ENCODE peak calls at places on chromosomes 4 and X, in seven cellular contexts. One of them, this sample, is unnamed.

GRCh38 chr4:184388106-184388505 is 86.2 kb downstream of the IRF2 start:
- DNase-seq in cardiac fibroblast: no peak
- DNase-seq in mucosa of descending colon: no peak
- DNase-seq in T follicular helper cell: no peak
- DNase-seq in ELF-1: no peak
- DNase-seq in GM23248: no peak
- DNase-seq in AG08396: no peak
- DNase-seq in this sample: no peak

GRCh38 chr4:145618210-145618911 is 824 bp upstream of the MMAA start:
- DNase-seq in AG08396: peak
- DNase-seq in GM23248: peak
- DNase-seq in ELF-1: no peak
- DNase-seq in T follicular helper cell: peak
- DNase-seq in mucosa of descending colon: peak
- DNase-seq in cardiac fibroblast: peak
- DNase-seq in this sample: no peak

GRCh38 chrX:119729408-119730201 is 28.8 kb upstream of the SOWAHD start:
- DNase-seq in AG08396: peak
- DNase-seq in ELF-1: peak
- DNase-seq in cardiac fibroblast: peak
- DNase-seq in T follicular helper cell: peak
- DNase-seq in GM23248: peak
- DNase-seq in mucosa of descending colon: peak
- DNase-seq in this sample: peak

GRCh38 chrX:50762578-50762977 is 51.4 kb downstream of the SHROOM4 start:
- DNase-seq in ELF-1: no peak
- DNase-seq in T follicular helper cell: no peak
- DNase-seq in AG08396: no peak
- DNase-seq in cardiac fibroblast: peak
- DNase-seq in GM23248: peak
- DNase-seq in mucosa of descending colon: no peak
- DNase-seq in this sample: no peak

GRCh38 chrX:105745863-105746262 is 76.5 kb upstream of the NRK start:
- DNase-seq in T follicular helper cell: no peak
- DNase-seq in mucosa of descending colon: no peak
- DNase-seq in cardiac fibroblast: no peak
- DNase-seq in ELF-1: peak
- DNase-seq in GM23248: no peak
- DNase-seq in AG08396: no peak
- DNase-seq in this sample: no peak

GRCh38 chrX:129230850-129231512 is 292.3 kb downstream of the SMARCA1 start:
- DNase-seq in ELF-1: no peak
- DNase-seq in AG08396: no peak
- DNase-seq in GM23248: no peak
- DNase-seq in cardiac fibroblast: no peak
- DNase-seq in T follicular helper cell: no peak
- DNase-seq in mucosa of descending colon: no peak
- DNase-seq in this sample: no peak

GRCh38 chr4:33086351-33086900 is 2366.3 kb downstream of the PCDH7 start:
- DNase-seq in cardiac fibroblast: no peak
- DNase-seq in GM23248: peak
- DNase-seq in ELF-1: no peak
- DNase-seq in AG08396: no peak
- DNase-seq in mucosa of descending colon: no peak
- DNase-seq in T follicular helper cell: no peak
- DNase-seq in this sample: no peak

GRCh38 chr4:173509031-173510001 is 20.7 kb downstream of the HAND2 start:
- DNase-seq in cardiac fibroblast: peak
- DNase-seq in mucosa of descending colon: no peak
- DNase-seq in ELF-1: peak
- DNase-seq in AG08396: no peak
- DNase-seq in GM23248: peak
- DNase-seq in T follicular helper cell: no peak
- DNase-seq in this sample: no peak

This sample was measured in GM19239.